ENCODE peak calls at places on chromosome 15, in nine cellular contexts. L is SK-N-SH, S is neural progenitor cell, O is GM23248, A is HCT116, K is IMR-90, Y is neuronal stem cell, I is mesenchymal stem cell, Z is trophoblast cell. C is an unnamed sample.
A peak's percentile ranks its signal among the peaks of the same experiment; 100 is the strongest.

GRCh38 chr15:59892995-59893394 is 111.1 kb upstream of the FOXB1 start:
- DNase-seq in L (no peak), S (peak; percentile 76), O (peak; percentile 30), A (no peak), K (peak; percentile 6), Y (peak; percentile 51), I (no peak), Z (no peak), C (peak; percentile 28)

GRCh38 chr15:42919794-42920280 is 741 bp downstream of the TTBK2 start:
- DNase-seq in L (peak; percentile 39), S (peak; percentile 51), O (peak; percentile 77), A (no peak), K (peak; percentile 25), Y (no peak), I (peak; percentile 79), Z (peak; percentile 17), C (peak; percentile 77)

GRCh38 chr15:76065793-76066192 is 6.0 kb downstream of the TMEM266 start:
- DNase-seq in L (no peak), S (no peak), O (no peak), A (no peak), K (no peak), Y (no peak), I (no peak), Z (no peak), C (no peak)

GRCh38 chr15:40999190-40999589 is 45.9 kb downstream of the CHAC1 start:
- DNase-seq in L (no peak), S (no peak), O (peak; percentile 87), A (no peak), K (peak; percentile 98), Y (no peak), I (peak; percentile 95), Z (no peak), C (peak; percentile 47)

GRCh38 chr15:81293728-81294500 is 30.0 kb downstream of the STARD5 start:
- DNase-seq in L (peak; percentile 50), S (no peak), O (no peak), A (no peak), K (no peak), Y (no peak), I (no peak), Z (no peak), C (no peak)

GRCh38 chr15:48693474-48693873 is 48.0 kb upstream of the FBN1 start:
- DNase-seq in L (no peak), S (no peak), O (peak; percentile 85), A (no peak), K (peak; percentile 72), Y (no peak), I (peak; percentile 37), Z (no peak), C (peak; percentile 74)

GRCh38 chr15:64693134-64693533 is 82.3 kb downstream of the RBPMS2 start:
- DNase-seq in L (no peak), S (no peak), O (peak; percentile 94), A (no peak), K (peak; percentile 95), Y (no peak), I (peak; percentile 96), Z (peak; percentile 58), C (peak; percentile 90)

GRCh38 chr15:54298396-54298795 is 320.2 kb downstream of the UNC13C start:
- DNase-seq in L (no peak), S (no peak), O (no peak), A (no peak), K (no peak), Y (no peak), I (no peak), Z (no peak), C (no peak)

GRCh38 chr15:79515628-79516027 is 83.5 kb downstream of the MINAR1 start:
- DNase-seq in L (no peak), S (no peak), O (no peak), A (no peak), K (no peak), Y (no peak), I (no peak), Z (no peak), C (no peak)
- H3K4me1 ChIP-seq in L (no peaks in the 10 kb centered on the region), S (peaks cover 4% of the 10 kb centered on the region), O (no peaks in the 10 kb centered on the region), A (no peaks in the 10 kb centered on the region), K (no peaks in the 10 kb centered on the region), Y (no peaks in the 10 kb centered on the region), I (no peaks in the 10 kb centered on the region), Z (no peaks in the 10 kb centered on the region), C (peaks cover 9% of the 10 kb centered on the region)

DNA sequence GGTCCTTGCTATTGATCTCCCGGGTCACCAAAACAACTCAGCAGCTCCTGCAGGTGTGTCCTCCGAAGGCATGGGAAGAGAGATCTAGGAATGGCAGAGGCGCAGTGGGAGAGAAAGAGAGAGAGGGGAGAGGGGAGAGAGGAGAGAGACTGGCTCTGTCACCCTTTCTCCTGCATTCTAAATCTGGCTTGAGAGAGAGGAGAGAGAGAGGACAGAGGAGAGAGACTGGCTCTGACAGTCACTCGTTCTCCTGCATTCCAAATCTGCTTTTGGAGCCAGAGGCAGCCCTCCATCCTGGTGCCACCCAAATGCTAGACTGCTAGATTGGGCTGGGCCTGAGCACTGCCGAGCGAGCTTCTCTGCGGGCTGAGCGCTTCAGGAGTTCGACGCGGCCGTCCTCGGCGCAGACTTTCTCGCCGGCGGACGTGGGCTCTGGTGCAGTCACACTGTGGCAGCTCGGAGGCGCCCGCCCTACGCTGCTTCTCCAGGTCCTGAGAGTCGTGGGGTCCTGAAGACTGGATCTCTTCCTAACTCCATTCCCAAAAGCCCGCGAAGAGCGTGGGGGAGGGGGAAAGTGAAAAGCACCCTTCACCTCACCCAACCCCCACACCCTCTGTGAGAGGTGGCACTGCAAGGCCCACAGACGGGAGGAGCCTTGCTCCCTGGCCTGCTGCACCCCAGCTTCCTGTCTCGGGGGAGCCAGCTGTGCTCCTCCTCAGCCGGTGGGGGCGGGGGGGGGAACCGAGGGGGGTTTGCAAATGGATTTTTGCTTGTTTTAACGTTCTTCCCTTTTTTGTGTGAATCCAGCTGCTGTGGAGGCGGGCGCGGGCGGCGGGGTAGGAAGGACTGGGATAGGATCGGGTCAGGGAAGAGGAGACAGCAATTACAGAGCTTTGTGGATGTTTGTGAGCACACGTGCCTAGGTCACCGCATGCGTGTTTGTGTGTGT is 222.3 kb downstream of the MEIS2 start:
- DNase-seq in L (no peak), S (peak; percentile 57), O (no peak), A (no peak), K (no peak), Y (peak; percentile 39), I (peak; percentile 4), Z (no peak), C (no peak)
- H3K4me3 ChIP-seq in L (no peak overlapping the region), S (peak overlapping the region; percentile 44), O (no peak overlapping the region), A (no peak overlapping the region), K (no peak overlapping the region), Y (peak overlapping the region; percentile 64), I (no peak overlapping the region), Z (no peak overlapping the region), C (no peak overlapping the region)

DNA sequence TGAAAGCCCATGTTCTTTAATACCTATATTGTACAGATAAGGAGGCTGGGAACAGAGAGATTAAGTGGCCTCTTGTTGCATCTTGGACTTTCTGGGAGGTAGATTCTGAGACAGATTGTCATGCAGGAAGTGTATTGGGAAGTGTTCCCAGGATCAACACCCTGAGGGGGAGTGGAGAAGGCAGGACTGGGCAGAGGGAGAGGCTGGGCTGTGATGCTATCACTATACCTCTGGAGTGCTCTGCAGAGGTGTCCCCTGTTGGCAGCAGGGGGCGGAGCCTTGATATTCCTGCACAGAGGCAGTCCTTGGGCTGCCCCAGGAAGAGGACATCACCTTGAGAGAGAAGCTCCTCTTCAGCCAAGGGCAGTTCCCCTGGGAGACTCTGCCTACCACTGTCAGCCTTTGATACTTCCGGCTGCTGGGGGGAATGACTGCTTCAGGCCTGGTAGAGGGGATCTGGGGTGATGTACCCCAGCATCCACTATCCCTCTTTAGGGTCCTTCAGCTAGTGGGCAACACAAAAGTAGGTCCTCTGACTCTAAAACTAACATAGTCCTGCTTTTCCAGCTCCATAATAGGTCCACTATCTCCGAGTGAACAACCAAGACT is 97.4 kb upstream of the RNU6-1 start:
- DNase-seq in L (no peak), S (no peak), O (no peak), A (no peak), K (no peak), Y (no peak), I (no peak), Z (no peak), C (no peak)
- H3K9ac ChIP-seq in L (no peak overlapping the region), S (no peak overlapping the region), O (no peak overlapping the region), A (no peak overlapping the region), K (no peak overlapping the region), Y (no peak overlapping the region), I (no peak overlapping the region), Z (no peak overlapping the region), C (no peak overlapping the region)

DNA sequence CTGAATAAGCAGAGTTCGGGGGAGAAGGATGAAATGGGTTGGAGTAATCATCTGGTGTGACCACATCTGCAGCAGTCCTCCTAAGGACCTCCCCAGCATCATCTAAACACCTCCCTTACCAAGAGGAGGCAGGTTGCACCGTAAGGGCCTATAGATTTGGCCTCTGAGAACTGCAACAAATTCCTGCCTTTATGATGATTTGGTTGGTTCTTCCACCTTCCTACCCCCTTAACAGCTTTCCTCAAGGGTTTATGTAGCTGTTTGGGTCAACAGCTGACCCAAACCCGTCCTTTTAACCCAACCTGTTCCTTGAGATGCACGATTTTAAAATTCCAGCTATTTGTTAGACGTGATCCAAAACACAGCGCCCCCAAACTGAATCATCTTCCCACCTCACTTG is 58.2 kb downstream of the AAGAB start:
- DNase-seq in L (no peak), S (no peak), O (peak; percentile 32), A (no peak), K (peak; percentile 54), Y (no peak), I (peak; percentile 21), Z (no peak), C (no peak)
- H3K4me1 ChIP-seq in L (peaks cover 11% of the 10 kb centered on the region), S (peaks cover 11% of the 10 kb centered on the region), O (peaks cover 41% of the 10 kb centered on the region), A (no peaks in the 10 kb centered on the region), K (peaks cover 39% of the 10 kb centered on the region), Y (peaks cover 6% of the 10 kb centered on the region), I (peaks cover 3% of the 10 kb centered on the region), Z (peaks cover 9% of the 10 kb centered on the region), C (peaks cover 54% of the 10 kb centered on the region)

DNA sequence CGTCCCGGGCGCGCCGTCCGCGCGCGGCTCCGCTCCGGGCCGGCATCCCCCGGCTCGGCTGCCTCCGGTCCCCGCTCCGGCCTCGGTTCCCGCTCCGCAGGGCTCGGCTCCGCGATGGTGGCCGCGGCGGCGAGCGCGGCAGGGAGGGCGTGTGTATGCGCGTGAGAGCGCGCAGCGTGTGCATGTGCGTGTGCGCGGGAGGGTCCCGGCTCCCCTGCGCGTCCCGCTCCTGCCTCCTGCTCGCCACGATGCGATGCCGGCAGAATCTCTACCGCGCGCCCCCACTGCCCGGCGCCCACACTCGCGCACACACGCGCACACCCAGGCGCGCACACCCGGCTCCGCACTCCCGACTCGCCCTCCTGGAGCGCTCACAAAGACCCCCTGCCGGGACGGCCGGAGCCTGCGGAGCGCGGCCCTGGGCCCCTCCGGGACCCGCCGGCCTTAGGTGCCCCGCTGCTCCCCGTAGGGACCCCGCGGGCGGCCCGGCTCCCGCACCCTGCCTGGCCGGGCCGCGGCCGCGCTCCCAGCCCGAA is 186.6 kb upstream of the LINGO1 start:
- DNase-seq in L (peak; percentile 79), S (peak; percentile 71), O (peak; percentile 22), A (no peak), K (no peak), Y (no peak), I (no peak), Z (no peak), C (peak; percentile 30)
- H3K4me3 ChIP-seq in L (no peak overlapping the region), S (peak overlapping the region; percentile 61), O (peak overlapping the region; percentile 35), A (peak overlapping the region; percentile 40), K (no peak overlapping the region), Y (peak overlapping the region; percentile 87), I (peak overlapping the region; percentile 50), Z (peak overlapping the region; percentile 64), C (no peak overlapping the region)

DNA sequence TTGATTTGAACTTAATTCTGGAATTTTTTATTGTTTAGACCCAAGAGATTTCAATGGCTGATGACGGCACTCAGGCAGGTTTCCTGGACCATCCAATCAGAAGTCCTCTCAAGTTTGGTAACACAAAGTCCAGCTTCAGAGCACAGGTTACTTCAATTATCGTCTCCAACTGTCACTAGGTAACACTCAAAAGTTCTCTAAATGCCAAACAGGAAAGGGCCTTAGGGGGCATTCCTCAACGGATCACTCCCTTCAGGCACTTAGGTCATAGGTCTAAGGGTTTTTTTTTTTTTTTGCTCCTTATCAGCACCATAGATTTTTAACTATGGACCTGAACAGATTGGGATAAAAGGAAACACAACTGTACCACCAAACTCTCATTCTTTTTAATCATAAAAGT is 85.8 kb downstream of the MEIS2 start:
- DNase-seq in L (no peak), S (peak; percentile 25), O (no peak), A (no peak), K (no peak), Y (no peak), I (no peak), Z (peak; percentile 88), C (no peak)
- H3K9ac ChIP-seq in L (no peak overlapping the region), S (no peak overlapping the region), O (peak overlapping the region; percentile 72), A (no peak overlapping the region), K (no peak overlapping the region), Y (no peak overlapping the region), I (peak overlapping the region; percentile 92), Z (no peak overlapping the region), C (no peak overlapping the region)

C was measured in adipocyte.